ENCODE peak calls at places on chromosomes 2 and 18, in six cellular contexts. V is GM23248, L is MM.1S, B is OCI-LY7, E is HCT116, D is GM23338. H is an unnamed sample.

GRCh38 chr2:3278521-3279218 is 98.9 kb downstream of the EIPR1 start:
- DNase-seq in B (no peak), E (no peak), D (no peak), V (no peak), L (no peak), H (no peak)

GRCh38 chr2:138782378-138782777 is 2.2 kb upstream of the NXPH2 start:
- DNase-seq in D (no peak), L (no peak), E (no peak), V (no peak), B (no peak), H (no peak)

GRCh38 chr2:236179653-236180500 is 11.7 kb upstream of the GBX2 start:
- DNase-seq in V (peak; percentile 62), B (no peak), D (peak; percentile 48), L (no peak), E (no peak), H (peak; percentile 91)

GRCh38 chr2:99489758-99490087 is at the start of gene REV1:
- DNase-seq in L (no peak), B (no peak), D (no peak), V (no peak), E (no peak), H (no peak)

GRCh38 chr2:218981390-218982311 is 3.3 kb downstream of the FEV start:
- DNase-seq in D (peak; percentile 67), L (peak; percentile 5), V (peak; percentile 62), E (no peak), B (no peak), H (no peak)

GRCh38 chr2:72851333-72851732 is 25.5 kb upstream of the EXOC6B start:
- DNase-seq in D (peak; percentile 20), L (no peak), E (no peak), B (no peak), V (no peak), H (no peak)

GRCh38 chr2:73418343-73418742 is 32.7 kb downstream of the ALMS1 start:
- DNase-seq in V (peak; percentile 95), D (peak; percentile 2), L (no peak), E (no peak), B (no peak), H (no peak)

GRCh38 chr2:170361359-170361936 is 183.5 kb downstream of the MYO3B start:
- DNase-seq in V (peak; percentile 58), B (peak; percentile 66), E (peak; percentile 47), L (peak; percentile 67), D (peak; percentile 82), H (peak; percentile 50)

GRCh38 chr2:5227062-5227699 is 465.0 kb upstream of the SOX11 start:
- DNase-seq in B (no peak), V (no peak), D (no peak), L (peak; percentile 72), E (no peak), H (no peak)

GRCh38 chr2:96815326-96816126 is 542 bp upstream of the CNNM3 start:
- DNase-seq in B (peak; percentile 34), V (peak; percentile 75), E (no peak), L (peak; percentile 55), D (peak; percentile 82), H (peak; percentile 54)

GRCh38 chr2:105454801-105455485 is 56.1 kb upstream of the FHL2 start:
- DNase-seq in B (peak; percentile 31), D (peak; percentile 69), V (peak; percentile 90), E (peak; percentile 69), L (peak; percentile 41), H (peak; percentile 63)

GRCh38 chr2:20148841-20149702 is 75.9 kb downstream of the SDC1 start:
- DNase-seq in V (peak; percentile 74), B (no peak), D (peak; percentile 61), E (no peak), L (no peak), H (no peak)

GRCh38 chr2:219452361-219453317 is 18.0 kb downstream of the SPEG start:
- DNase-seq in V (peak; percentile 97), E (peak; percentile 71), L (no peak), D (no peak), B (no peak), H (peak; percentile 89)

GRCh38 chr18:32552421-32553030 is 81.8 kb upstream of the GAREM1 start:
- DNase-seq in V (peak; percentile 72), E (peak; percentile 74), L (peak; percentile 86), D (peak; percentile 93), B (peak; percentile 62), H (peak; percentile 48)

GRCh38 chr2:48496867-48497266 is 33.1 kb upstream of the STON1 start:
- DNase-seq in L (no peak), V (peak; percentile 89), E (no peak), B (no peak), D (no peak), H (no peak)

GRCh38 chr2:215851091-215851490 is 162.3 kb downstream of the MREG start:
- DNase-seq in B (no peak), L (no peak), D (no peak), V (peak; percentile 76), E (no peak), H (no peak)

GRCh38 chr18:11078491-11078890 is 70.9 kb downstream of the PIEZO2 start:
- DNase-seq in E (no peak), D (no peak), B (no peak), L (no peak), V (no peak), H (no peak)

GRCh38 chr2:6914829-6915228 is 2.4 kb upstream of the RNF144A start:
- DNase-seq in D (no peak), E (peak; percentile 71), V (peak; percentile 54), B (no peak), L (no peak), H (no peak)

GRCh38 chr2:147600646-147601045 is 244.2 kb upstream of the ACVR2A start:
- DNase-seq in E (no peak), D (no peak), L (no peak), B (no peak), V (no peak), H (no peak)

GRCh38 chr2:8534729-8535397 is 147.0 kb upstream of the ID2 start:
- DNase-seq in V (peak; percentile 69), E (no peak), D (no peak), L (no peak), B (peak; percentile 70), H (no peak)

GRCh38 chr2:31200972-31201371 is 16.3 kb downstream of the CAPN14 start:
- DNase-seq in D (no peak), B (no peak), V (no peak), E (no peak), L (no peak), H (no peak)

GRCh38 chr2:186126181-186126580 is 359.9 kb upstream of the ZC3H15 start:
- DNase-seq in V (peak; percentile 2), B (no peak), L (no peak), D (no peak), E (no peak), H (no peak)

GRCh38 chr2:231452799-231453508 is 11.3 kb downstream of the NCL start:
- DNase-seq in L (no peak), D (peak; percentile 70), V (no peak), B (peak; percentile 22), E (no peak), H (peak; percentile 53)

GRCh38 chr18:77702686-77703085 is 453.0 kb downstream of the GALR1 start:
- DNase-seq in B (peak; percentile 4), V (no peak), L (peak; percentile 21), D (peak; percentile 64), E (no peak), H (peak; percentile 45)
- H3K4me3 ChIP-seq in B (no peak overlapping the region), V (no peak overlapping the region), L (no peak overlapping the region), D (no peak overlapping the region), E (no peak overlapping the region), H (no peak overlapping the region)

DNA sequence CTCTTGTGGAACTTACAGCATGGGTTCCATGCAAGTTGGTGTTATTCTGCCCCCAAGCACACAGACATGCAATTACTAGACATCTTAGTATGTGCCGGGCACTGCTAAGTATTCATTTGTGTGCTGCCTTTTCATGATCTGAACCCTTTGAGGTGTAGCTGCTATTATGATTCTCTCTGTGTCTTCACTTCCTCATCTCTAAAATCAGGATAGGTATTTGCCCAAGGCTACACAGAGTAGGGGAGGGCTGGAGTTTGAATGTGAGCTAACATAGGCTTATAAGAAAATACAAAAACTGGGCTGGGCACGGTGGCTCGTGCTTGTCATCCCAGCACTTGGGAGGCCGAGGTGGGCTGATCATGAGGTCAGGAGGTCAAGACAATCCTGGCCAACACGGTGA is 27.2 kb downstream of the FASTKD2 start:
- DNase-seq in L (no peak), D (no peak), V (no peak), B (no peak), E (no peak), H (no peak)
- H3K27ac ChIP-seq in L (no peak overlapping the region), D (no peak overlapping the region), V (no peak overlapping the region), B (no peak overlapping the region), E (no peak overlapping the region), H (no peak overlapping the region)

DNA sequence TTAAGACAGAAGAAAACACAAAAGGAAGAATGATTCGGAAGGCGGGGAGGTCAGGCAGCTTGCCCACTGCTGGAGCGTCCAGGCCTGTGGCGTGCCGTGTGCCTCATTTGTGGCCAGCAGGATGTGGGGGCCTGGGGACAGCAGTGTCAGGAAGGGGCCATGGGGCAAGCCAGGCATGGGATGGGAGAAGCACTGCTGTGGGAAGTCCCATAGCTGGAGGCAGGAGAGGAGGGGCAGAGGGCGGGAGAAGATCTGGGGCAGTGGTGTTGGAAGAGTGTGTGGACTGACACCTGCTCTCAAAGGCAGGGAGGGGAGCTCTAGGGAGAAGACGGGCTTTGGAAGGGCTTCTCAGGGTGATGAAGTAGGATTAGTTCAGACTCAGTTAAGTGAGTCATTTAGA is 133.7 kb downstream of the ACOXL start:
- DNase-seq in V (no peak), B (no peak), E (no peak), D (no peak), L (no peak), H (no peak)
- H3K9me2 ChIP-seq in V (no peaks in the 10 kb centered on the region), B (no peaks in the 10 kb centered on the region), E (no peaks in the 10 kb centered on the region), D (no peaks in the 10 kb centered on the region), L (no peaks in the 10 kb centered on the region), H (no peaks in the 10 kb centered on the region)

GRCh38 chr2:108268001-108268400 is 20.7 kb upstream of the SULT1C2 start:
- DNase-seq in B (no peak), V (peak; percentile 93), L (no peak), D (no peak), E (no peak), H (peak; percentile 60)

GRCh38 chr2:108267117-108267516 is 21.6 kb upstream of the SULT1C2 start:
- DNase-seq in B (no peak), V (peak; percentile 85), L (no peak), D (no peak), E (no peak), H (no peak)

GRCh38 chr2:108271691-108272253 is 16.9 kb upstream of the SULT1C2 start:
- DNase-seq in E (no peak), V (peak; percentile 79), B (no peak), D (no peak), L (no peak), H (peak; percentile 58)

GRCh38 chr2:108270346-108270745 is 18.3 kb upstream of the SULT1C2 start:
- DNase-seq in D (no peak), V (no peak), B (no peak), L (no peak), E (no peak), H (no peak)

DNA sequence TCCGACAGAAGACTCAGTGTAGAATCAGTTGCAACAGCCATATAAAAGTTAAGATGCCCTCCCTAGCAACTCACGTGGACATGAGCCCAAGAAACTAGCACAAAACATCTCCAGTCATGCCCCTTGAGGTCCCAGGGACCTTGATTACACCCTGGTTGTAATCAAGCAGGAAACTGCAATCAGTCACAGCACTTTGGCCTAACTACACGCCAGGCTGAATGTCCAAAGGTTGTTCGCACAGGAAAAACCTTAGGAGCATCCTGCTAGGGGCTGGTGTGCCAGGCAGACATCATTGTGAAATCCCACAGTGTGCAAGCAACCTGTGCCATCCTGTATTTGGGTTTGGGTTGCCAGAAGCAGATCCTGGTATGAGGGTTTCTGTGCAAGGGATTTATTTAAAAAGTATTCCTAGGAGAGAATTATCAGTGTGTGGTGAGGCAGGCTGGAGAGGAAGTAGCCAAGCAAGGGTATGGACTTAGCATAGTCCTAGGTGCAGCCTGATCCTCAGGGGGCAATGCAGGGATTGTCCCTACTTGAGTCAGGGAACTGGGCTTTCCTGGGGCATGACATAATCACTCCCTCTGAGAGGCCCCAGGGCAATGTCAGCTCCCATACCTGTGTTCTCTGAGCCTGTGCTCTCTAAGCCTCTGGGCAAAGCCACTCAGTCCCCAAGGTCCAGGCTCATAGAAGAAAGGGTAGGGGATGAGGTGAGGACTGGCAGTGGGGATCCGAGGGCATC is 17.8 kb upstream of the SULT1C2 start:
- DNase-seq in V (no peak), L (no peak), D (no peak), E (no peak), B (no peak), H (no peak)
- H3K4me3 ChIP-seq in V (no peak overlapping the region), L (no peak overlapping the region), D (no peak overlapping the region), E (no peak overlapping the region), B (no peak overlapping the region), H (no peak overlapping the region)